ENCODE peak calls at places on chromosomes 4 and X, in seven cellular contexts. O, X, A, S, T, R and M are unnamed samples.

GRCh38 chrX:55839480-55839879 is 121.9 kb downstream of the RRAGB start:
- DNase-seq in O (peak; percentile 51), X (no peak), A (no peak), S (peak; percentile 69), T (no peak), R (no peak), M (no peak)

GRCh38 chr4:2785613-2786012 is 7.3 kb upstream of the SH3BP2 start:
- DNase-seq in O (no peak), X (no peak), A (no peak), S (no peak), T (no peak), R (peak; percentile 51), M (no peak)

GRCh38 chrX:139560221-139560620 is 29.7 kb downstream of the F9 start:
- DNase-seq in O (no peak), X (no peak), A (peak; percentile 2), S (no peak), T (no peak), R (no peak), M (no peak)

GRCh38 chr4:48033825-48034413 is 17.3 kb downstream of the NIPAL1 start:
- DNase-seq in O (peak; percentile 57), X (no peak), A (peak; percentile 39), S (peak; percentile 77), T (no peak), R (peak; percentile 69), M (no peak)

GRCh38 chr4:186570193-186570996 is 15.0 kb upstream of the MTNR1A start:
- DNase-seq in O (peak; percentile 67), X (no peak), A (peak; percentile 85), S (no peak), T (no peak), R (no peak), M (peak; percentile 74)

GRCh38 chr4:139959398-139959797 is 194.6 kb downstream of the MAML3 start:
- DNase-seq in O (no peak), X (no peak), A (no peak), S (no peak), T (no peak), R (no peak), M (no peak)

GRCh38 chr4:113825272-113825671 is 63.7 kb upstream of the CAMK2D start:
- DNase-seq in O (peak; percentile 10), X (no peak), A (no peak), S (no peak), T (no peak), R (peak; percentile 55), M (no peak)

GRCh38 chr4:80637190-80637589 is 301.7 kb downstream of the CFAP299 start:
- DNase-seq in O (no peak), X (no peak), A (no peak), S (no peak), T (no peak), R (no peak), M (no peak)

GRCh38 chrX:20641954-20642353 is 375.2 kb upstream of the RPS6KA3 start:
- DNase-seq in O (no peak), X (no peak), A (no peak), S (no peak), T (no peak), R (no peak), M (no peak)

GRCh38 chr4:106186201-106186600 is 129.8 kb downstream of the TBCK start:
- DNase-seq in O (no peak), X (no peak), A (no peak), S (no peak), T (no peak), R (no peak), M (no peak)

GRCh38 chrX:150572206-150572605 is 3.8 kb downstream of the MTM1 start:
- DNase-seq in O (no peak), X (no peak), A (no peak), S (no peak), T (no peak), R (no peak), M (no peak)

GRCh38 chr4:14742054-14742453 is 260.2 kb upstream of the CPEB2 start:
- DNase-seq in O (no peak), X (no peak), A (no peak), S (no peak), T (no peak), R (no peak), M (no peak)

GRCh38 chr4:21090098-21090666 is 389.9 kb downstream of the PACRGL start:
- DNase-seq in O (no peak), X (no peak), A (no peak), S (no peak), T (no peak), R (no peak), M (no peak)

GRCh38 chr4:4394644-4395043 is 7.7 kb downstream of the NSG1 start:
- DNase-seq in O (no peak), X (no peak), A (peak; percentile 87), S (no peak), T (no peak), R (no peak), M (peak; percentile 41)

GRCh38 chrX:39819921-39820849 is 277.6 kb downstream of the BCOR start:
- DNase-seq in O (no peak), X (no peak), A (peak; percentile 56), S (peak; percentile 36), T (no peak), R (no peak), M (no peak)

GRCh38 chr4:85870298-85871083 is 395.5 kb downstream of the ARHGAP24 start:
- DNase-seq in O (no peak), X (no peak), A (no peak), S (no peak), T (no peak), R (no peak), M (no peak)

GRCh38 chr4:145420595-145421214 is 60.9 kb upstream of the SMAD1 start:
- DNase-seq in O (no peak), X (no peak), A (peak; percentile 4), S (no peak), T (no peak), R (no peak), M (peak; percentile 7)

GRCh38 chr4:23890369-23891063 is 669 bp upstream of the PPARGC1A start:
- DNase-seq in O (no peak), X (no peak), A (no peak), S (peak; percentile 19), T (no peak), R (no peak), M (no peak)

GRCh38 chr4:151358266-151358665 is 32.9 kb upstream of the SH3D19 start:
- DNase-seq in O (no peak), X (no peak), A (no peak), S (no peak), T (peak; percentile 5), R (no peak), M (no peak)

GRCh38 chr4:15702941-15703403 is at the start of gene BST1:
- DNase-seq in O (peak; percentile 81), X (peak; percentile 95), A (peak; percentile 64), S (peak; percentile 75), T (peak; percentile 67), R (peak; percentile 69), M (no peak)

GRCh38 chrX:12241026-12241425 is 102.8 kb downstream of the FRMPD4 start:
- DNase-seq in O (no peak), X (no peak), A (no peak), S (no peak), T (no peak), R (no peak), M (no peak)

GRCh38 chr4:55008166-55009056 is 117.0 kb downstream of the KDR start:
- DNase-seq in O (no peak), X (no peak), A (peak; percentile 17), S (peak; percentile 58), T (no peak), R (no peak), M (no peak)
- TF ChIP-seq CTCF in O (no peak), X (peak; percentile 33), A (peak; percentile 52), S (peak; percentile 66), T (no peak), R (no peak), M (peak; percentile 52)

GRCh38 chrX:23857935-23858334 is 49.8 kb downstream of the APOO start:
- DNase-seq in O (no peak), X (no peak), A (no peak), S (no peak), T (no peak), R (no peak), M (no peak)
- H3K4me3 ChIP-seq in O (no peak overlapping the region), X (no peak overlapping the region), A (no peak overlapping the region), S (no peak overlapping the region), T (no peak overlapping the region), R (no peak overlapping the region), M (no peak overlapping the region)

DNA sequence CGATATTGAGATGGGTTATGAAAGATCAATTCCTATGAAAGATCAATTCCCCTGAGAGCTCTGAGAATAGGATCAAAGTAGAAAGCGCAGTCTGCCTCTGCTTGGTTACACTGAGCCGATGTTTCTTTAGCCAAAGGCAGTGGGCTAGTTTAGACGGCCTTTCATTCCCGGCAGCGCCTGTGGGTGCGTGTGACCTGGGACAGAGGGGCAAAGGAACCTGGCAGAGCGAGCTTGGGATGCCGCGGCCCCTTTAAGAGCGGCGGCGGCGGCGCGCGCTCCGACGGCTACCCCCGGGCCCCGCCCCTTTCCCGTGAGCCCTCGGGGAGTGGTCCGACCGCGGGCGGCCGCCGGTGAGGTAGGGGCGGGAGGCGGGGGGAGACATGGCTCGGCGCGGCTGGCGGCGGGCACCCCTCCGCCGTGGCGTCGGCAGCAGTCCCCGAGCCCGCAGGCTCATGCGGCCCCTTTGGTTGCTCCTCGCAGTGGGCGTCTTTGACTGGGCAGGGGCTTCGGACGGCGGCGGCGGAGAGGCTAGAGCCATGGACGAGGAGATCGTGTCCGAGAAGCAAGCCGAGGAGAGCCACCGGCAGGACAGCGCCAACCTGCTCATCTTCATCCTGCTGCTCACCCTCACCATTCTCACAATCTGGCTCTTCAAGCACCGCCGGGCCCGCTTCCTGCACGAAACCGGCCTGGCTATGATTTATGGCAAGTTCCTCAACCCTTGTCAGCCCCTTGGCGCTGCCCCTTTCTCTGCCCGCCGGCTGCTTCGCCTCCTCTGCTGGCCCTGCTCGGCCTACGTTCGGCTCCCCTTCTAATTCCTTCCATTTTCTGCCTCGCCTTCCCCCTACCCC is at the start of gene SLC9A6:
- DNase-seq in O (peak; percentile 81), X (peak; percentile 92), A (peak; percentile 42), S (peak; percentile 81), T (peak; percentile 69), R (peak; percentile 71), M (no peak)
- TF ChIP-seq CTCF in O (no peak), X (no peak), A (no peak), S (no peak), T (no peak), R (no peak), M (no peak)

GRCh38 chr4:169241480-169241879 is 29.3 kb downstream of the SH3RF1 start:
- DNase-seq in O (no peak), X (no peak), A (peak; percentile 52), S (no peak), T (no peak), R (no peak), M (no peak)

GRCh38 chr4:169248645-169249044 is 22.1 kb downstream of the SH3RF1 start:
- DNase-seq in O (no peak), X (no peak), A (no peak), S (no peak), T (no peak), R (no peak), M (no peak)

GRCh38 chr4:169243808-169244207 is 26.9 kb downstream of the SH3RF1 start:
- DNase-seq in O (no peak), X (no peak), A (peak; percentile 82), S (no peak), T (no peak), R (no peak), M (no peak)

GRCh38 chr4:169246957-169247396 is 23.8 kb downstream of the SH3RF1 start:
- DNase-seq in O (no peak), X (no peak), A (no peak), S (no peak), T (no peak), R (no peak), M (no peak)

GRCh38 chr4:169244210-169244609 is 26.5 kb downstream of the SH3RF1 start:
- DNase-seq in O (no peak), X (no peak), A (peak; percentile 54), S (peak; percentile 33), T (no peak), R (no peak), M (no peak)
- H3K4me3 ChIP-seq in O (no peak overlapping the region), X (no peak overlapping the region), A (no peak overlapping the region), S (peak overlapping the region; percentile 8), T (no peak overlapping the region), R (no peak overlapping the region), M (no peak overlapping the region)

GRCh38 chr4:27176400-27176799 is 315.8 kb downstream of the STIM2 start:
- DNase-seq in O (peak; percentile 25), X (no peak), A (peak; percentile 45), S (peak; percentile 66), T (no peak), R (no peak), M (no peak)
- TF ChIP-seq CTCF in O (peak; percentile 44), X (peak; percentile 54), A (peak; percentile 23), S (peak; percentile 67), T (peak; percentile 36), R (no peak), M (peak; percentile 64)